ENCODE peak calls at places on chromosome 4, in four cellular contexts. W, M, D and X are unnamed samples. For H3K9me3 and H3K4me1, the result is how much of the 10 kb centered on the place peaks cover.

GRCh38 chr4:113383111-113383785 is 333.8 kb downstream of the ANK2 start:
- DNase-seq in W (no peak), M (peak), D (peak), X (no peak)

GRCh38 chr4:165926307-165926706 is 53.3 kb downstream of the TLL1 start:
- DNase-seq in W (no peak), D (no peak), M (no peak), X (no peak)

GRCh38 chr4:125520258-125520990 is 205.7 kb downstream of the FAT4 start:
- DNase-seq in M (no peak), W (no peak), D (peak), X (no peak)

GRCh38 chr4:127782275-127783025 is at the start of gene HSPA4L:
- DNase-seq in W (no peak), D (peak), M (peak), X (peak)

GRCh38 chr4:112511294-112512118 is 4.5 kb downstream of the NEUROG2 start:
- DNase-seq in M (no peak), D (no peak), W (no peak), X (no peak)

GRCh38 chr4:145177906-145178538 is 2.4 kb downstream of the OTUD4 start:
- DNase-seq in W (no peak), D (peak), M (peak), X (peak)

GRCh38 chr4:100289980-100290379 is 99.7 kb upstream of the DDIT4L start:
- DNase-seq in D (no peak), M (peak), W (no peak), X (no peak)

GRCh38 chr4:14294611-14295010 is 667.1 kb upstream of the BOD1L1 start:
- DNase-seq in M (peak), D (peak), W (no peak), X (no peak)

GRCh38 chr4:184960505-184960971 is 57.8 kb upstream of the HELT start:
- DNase-seq in W (peak), D (no peak), M (no peak), X (no peak)

GRCh38 chr4:23782778-23783455 is 106.9 kb downstream of the PPARGC1A start:
- DNase-seq in D (no peak), M (no peak), W (no peak), X (no peak)

GRCh38 chr4:168914095-168914494 is 96.0 kb downstream of the CBR4 start:
- DNase-seq in D (no peak), M (no peak), W (no peak), X (no peak)

GRCh38 chr4:168919706-168920324 is 90.2 kb downstream of the CBR4 start:
- DNase-seq in M (no peak), D (no peak), W (no peak), X (no peak)

GRCh38 chr4:168920438-168921081 is 89.5 kb downstream of the CBR4 start:
- DNase-seq in M (no peak), D (no peak), W (no peak), X (no peak)

DNA sequence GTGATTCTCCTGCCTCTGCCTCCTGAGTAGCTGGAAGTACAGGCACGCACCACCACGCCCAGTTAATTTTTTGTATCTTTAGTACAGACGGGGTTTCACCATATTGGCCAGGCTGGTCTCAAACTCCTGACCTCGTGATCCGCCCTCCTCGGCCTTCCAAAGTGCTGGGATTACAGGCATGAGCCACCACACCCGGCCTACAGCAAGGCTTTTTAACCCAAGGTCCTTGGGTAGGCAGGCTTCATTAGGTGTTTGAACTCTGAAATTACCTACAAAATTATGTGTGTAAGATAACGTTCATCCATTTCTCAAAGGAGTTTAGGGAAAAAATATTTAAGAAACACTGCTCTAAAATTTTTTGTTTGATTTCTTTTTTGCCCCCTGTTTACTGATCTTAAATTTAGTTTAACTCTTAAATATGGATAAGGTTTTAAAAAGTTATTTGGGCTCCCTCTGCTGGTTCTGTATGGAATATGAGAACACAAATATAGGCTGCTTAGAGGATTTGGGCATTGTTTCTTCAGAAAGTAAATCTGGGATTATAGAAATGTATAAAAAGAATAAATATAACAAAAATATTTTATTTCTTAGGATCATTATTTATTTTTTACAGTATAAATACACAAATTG is 92.8 kb downstream of the CBR4 start:
- DNase-seq in M (peak), W (no peak), D (peak), X (no peak)
- H3K9ac ChIP-seq in M (no peak), W (no peak), D (no peak), X (no peak)

GRCh38 chr4:116020141-116020722 is 906.8 kb upstream of the NDST4 start:
- DNase-seq in D (no peak), W (no peak), M (no peak), X (no peak)

GRCh38 chr4:116018831-116019230 is 905.4 kb upstream of the NDST4 start:
- DNase-seq in M (no peak), W (no peak), D (no peak), X (no peak)

GRCh38 chr4:116016201-116016600 is 902.8 kb upstream of the NDST4 start:
- DNase-seq in W (no peak), M (peak), D (peak), X (no peak)

GRCh38 chr4:116015062-116015461 is 901.6 kb upstream of the NDST4 start:
- DNase-seq in W (no peak), D (no peak), M (no peak), X (no peak)

DNA sequence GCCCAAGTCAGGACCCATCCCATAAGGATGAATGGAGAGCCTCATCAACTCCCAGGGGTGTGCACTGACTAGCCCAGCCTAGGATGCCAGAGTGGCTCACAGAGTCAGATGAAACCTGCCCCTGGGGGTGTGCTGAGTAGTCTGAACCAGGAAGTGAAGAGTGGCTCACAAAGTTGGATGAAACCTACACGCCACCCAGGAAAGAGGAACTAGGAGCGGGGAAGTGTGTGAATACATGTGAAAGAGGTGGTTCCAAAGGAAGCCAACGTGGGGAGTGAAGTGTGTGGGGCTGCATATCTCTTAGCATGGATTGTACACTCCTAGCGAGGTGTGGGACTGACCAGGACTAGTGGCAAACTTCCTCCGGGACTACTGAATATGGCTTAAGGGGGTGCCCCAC is 902.1 kb upstream of the NDST4 start:
- DNase-seq in W (no peak), M (no peak), D (no peak), X (no peak)
- H3K9me3 ChIP-seq in W (under half), M (under half), D (under half), X (under half)

DNA sequence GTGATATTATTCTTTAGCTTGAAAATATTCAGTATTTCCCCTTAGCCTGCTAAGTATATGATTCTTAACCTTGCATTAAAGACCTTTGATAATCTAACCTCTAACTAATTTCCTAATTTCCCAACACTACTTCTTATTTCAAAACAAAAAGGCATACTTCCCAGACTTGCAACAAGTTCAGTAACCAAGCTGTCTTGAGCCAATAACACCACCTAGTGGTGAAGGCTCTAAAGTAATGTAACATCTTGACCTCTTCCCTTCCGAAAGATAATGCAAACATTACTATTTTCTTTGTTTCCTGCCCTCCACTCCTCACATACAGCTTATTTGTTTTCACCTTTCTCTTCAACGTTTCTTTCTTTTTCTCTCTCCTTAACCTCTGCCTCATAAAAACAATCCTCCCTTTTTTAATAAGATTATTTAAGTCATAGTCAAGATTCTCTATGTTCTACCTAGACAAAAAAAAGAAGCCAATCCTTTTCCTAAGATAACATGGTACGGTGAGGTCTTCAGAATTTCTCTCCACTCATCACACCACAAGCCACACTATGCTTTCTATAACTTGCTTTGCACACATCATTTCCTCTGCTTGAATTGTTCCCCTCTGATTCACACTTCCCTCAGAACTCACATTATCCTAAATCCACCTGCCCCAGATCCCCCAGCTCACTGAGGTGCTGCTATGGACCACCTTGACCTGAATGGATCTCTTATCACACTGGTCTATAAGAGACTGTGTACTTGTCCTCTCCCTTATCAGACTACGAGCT is 3.5 kb downstream of the FAT1 start:
- DNase-seq in W (no peak), M (peak), D (no peak), X (no peak)
- H3K4me1 ChIP-seq in W (under half), M (under half), D (under half), X (under half)

DNA sequence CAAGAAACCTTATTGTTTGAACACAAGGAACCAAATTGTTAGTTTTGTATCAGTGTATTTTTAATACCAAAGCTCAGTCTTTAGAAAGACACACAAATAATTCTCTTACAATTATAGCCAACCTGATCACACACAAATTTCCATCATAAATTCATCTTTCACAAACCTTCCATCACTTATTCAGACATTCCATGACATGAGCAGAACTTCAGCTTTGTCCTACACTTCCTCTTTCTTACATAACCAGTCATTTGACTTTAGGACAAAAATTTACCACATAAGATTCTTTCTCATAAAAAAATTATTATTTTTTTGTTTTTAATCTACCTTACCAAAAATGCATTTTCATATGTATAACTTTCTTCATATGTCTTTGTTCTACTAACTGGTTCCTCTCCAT is 312.2 kb downstream of the GALNTL6 start:
- DNase-seq in D (no peak), W (no peak), M (no peak), X (no peak)
- H3K9ac ChIP-seq in D (no peak), W (no peak), M (no peak), X (no peak)

GRCh38 chr4:138107023-138107422 is 135.1 kb downstream of the SLC7A11 start:
- DNase-seq in M (no peak), W (no peak), D (no peak), X (peak)
- H3K9me3 ChIP-seq in M (under half), W (under half), D (under half), X (under half)

GRCh38 chr4:30724217-30724616 is 4.0 kb downstream of the PCDH7 start:
- DNase-seq in D (no peak), M (no peak), W (no peak), X (no peak)

GRCh38 chr4:30722916-30723270 is 2.7 kb downstream of the PCDH7 start:
- DNase-seq in D (no peak), W (peak), M (no peak), X (peak)

GRCh38 chr4:30727409-30727808 is 7.2 kb downstream of the PCDH7 start:
- DNase-seq in M (no peak), W (no peak), D (no peak), X (no peak)

GRCh38 chr4:30726090-30726668 is 6.0 kb downstream of the PCDH7 start:
- DNase-seq in M (no peak), D (no peak), W (no peak), X (no peak)

DNA sequence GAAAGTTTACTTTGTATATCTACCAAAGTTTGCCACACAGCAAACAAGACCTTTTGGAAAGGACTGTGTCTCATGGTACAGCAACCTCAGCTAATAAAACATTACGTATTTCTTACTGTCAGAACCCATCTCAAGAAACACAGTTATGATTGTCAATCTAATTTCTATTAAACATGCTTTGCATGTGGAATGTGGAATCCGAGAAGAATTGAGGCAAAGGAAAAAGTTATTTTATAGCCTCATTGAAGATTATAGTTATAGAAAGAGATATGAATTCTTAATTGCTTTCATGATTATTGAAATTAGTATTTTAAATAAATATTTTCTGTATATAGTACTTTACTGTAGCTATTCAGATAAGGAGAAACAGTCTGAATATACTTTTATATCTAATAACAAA is 5.4 kb downstream of the PCDH7 start:
- DNase-seq in W (no peak), D (no peak), M (no peak), X (no peak)
- H3K4me1 ChIP-seq in W (under half), D (under half), M (under half), X (under half)

DNA sequence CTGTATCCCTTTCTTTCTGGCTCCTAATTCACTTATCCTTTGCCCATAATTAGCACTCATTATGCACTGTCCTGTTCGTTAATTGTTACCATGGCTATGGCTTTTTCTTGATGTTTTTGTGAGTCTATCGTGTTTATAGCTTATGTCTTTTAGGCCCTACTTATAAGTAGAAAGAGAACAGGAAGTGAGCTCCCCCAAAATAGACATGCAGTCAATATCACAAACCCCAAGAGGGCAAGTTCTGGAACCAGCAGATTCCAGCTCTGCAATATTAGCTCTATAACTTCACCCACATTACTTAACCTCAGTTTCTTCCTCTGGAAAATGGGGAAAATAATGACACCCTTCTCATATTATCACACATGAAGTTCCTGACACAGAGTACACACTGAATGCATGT is 7.4 kb upstream of the HS3ST1 start:
- DNase-seq in D (no peak), W (no peak), M (no peak), X (no peak)
- H3K9ac ChIP-seq in D (no peak), W (no peak), M (no peak), X (no peak)

DNA sequence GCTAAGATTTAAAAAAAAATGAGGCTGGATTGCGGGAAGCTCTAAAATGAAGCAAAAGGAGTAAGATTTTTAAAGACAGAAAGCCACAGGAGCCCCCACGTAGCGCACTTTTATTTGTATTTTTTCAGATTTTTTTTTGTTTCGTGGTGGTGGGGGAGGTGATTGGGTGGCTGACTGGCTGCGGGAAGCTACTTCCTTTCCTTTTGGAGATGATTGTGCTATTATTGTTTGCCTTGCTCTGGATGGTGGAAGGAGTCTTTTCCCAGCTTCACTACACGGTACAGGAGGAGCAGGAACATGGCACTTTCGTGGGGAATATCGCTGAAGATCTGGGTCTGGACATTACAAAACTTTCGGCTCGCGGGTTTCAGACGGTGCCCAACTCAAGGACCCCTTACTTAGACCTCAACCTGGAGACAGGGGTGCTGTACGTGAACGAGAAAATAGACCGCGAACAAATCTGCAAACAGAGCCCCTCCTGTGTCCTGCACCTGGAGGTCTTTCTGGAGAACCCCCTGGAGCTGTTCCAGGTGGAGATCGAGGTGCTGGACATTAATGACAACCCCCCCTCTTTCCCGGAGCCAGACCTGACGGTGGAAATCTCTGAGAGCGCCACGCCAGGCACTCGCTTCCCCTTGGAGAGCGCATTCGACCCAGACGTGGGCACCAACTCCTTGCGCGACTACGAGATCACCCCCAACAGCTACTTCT is 993 bp downstream of the PCDH10 start:
- DNase-seq in W (peak), D (no peak), M (no peak), X (no peak)
- H3K9me3 ChIP-seq in W (under half), D (under half), M (under half), X (under half)

GRCh38 chr4:118752551-118752950 is 67.4 kb downstream of the METTL14 start:
- DNase-seq in M (peak), W (no peak), D (no peak), X (no peak)
- H3K4me1 ChIP-seq in M (half or more), W (under half), D (under half), X (under half)

DNA sequence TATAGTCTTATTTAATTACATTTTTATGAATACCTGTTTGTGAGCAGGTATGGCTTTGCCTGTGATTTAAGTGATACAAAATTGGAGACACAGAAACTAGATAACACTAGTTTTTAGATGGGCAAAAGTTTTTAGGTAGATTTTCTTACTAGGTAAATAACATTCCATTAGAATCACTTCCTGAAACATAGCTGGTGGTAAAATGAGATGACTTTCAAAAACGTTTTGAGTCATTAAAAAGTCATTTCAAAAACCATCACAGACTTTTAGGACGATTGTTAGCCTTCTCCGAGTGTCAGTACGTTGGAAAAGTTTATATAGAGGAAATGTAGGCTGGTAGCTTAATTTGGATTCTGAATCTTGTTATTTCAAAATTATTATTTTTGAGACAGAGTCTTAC is 18.3 kb downstream of the PTTG2 start:
- DNase-seq in D (no peak), M (no peak), W (no peak), X (no peak)
- H3K9ac ChIP-seq in D (no peak), M (peak), W (no peak), X (peak)